ENCODE peak calls at places on chromosomes 5 and 9, in nine cellular contexts. One of them, this sample, is unnamed. For H3K4me1, the result is how much of the 10 kb centered on the place peaks cover.

GRCh38 chr9:89432986-89433530 is 64.9 kb downstream of the SEMA4D start:
- DNase-seq in lung: no peak
- DNase-seq in ovary: no peak
- DNase-seq in mesendoderm: no peak
- DNase-seq in endodermal cell: no peak
- DNase-seq in GM23248: no peak
- DNase-seq in NT2/D1: no peak
- DNase-seq in CD8-positive, alpha-beta memory T cell: no peak
- DNase-seq in heart left ventricle: no peak
- DNase-seq in this sample: no peak

GRCh38 chr5:137735531-137736284 is at the start of gene KLHL3:
- DNase-seq in lung: peak
- DNase-seq in ovary: peak
- DNase-seq in mesendoderm: peak
- DNase-seq in endodermal cell: peak
- DNase-seq in GM23248: peak
- DNase-seq in NT2/D1: peak
- DNase-seq in CD8-positive, alpha-beta memory T cell: peak
- DNase-seq in heart left ventricle: peak
- DNase-seq in this sample: no peak

GRCh38 chr9:11275158-11275695 is 662.4 kb upstream of the PTPRD start:
- DNase-seq in lung: no peak
- DNase-seq in ovary: no peak
- DNase-seq in mesendoderm: no peak
- DNase-seq in endodermal cell: no peak
- DNase-seq in GM23248: no peak
- DNase-seq in NT2/D1: no peak
- DNase-seq in CD8-positive, alpha-beta memory T cell: no peak
- DNase-seq in heart left ventricle: no peak
- DNase-seq in this sample: no peak

GRCh38 chr5:79728396-79728795 is 38.8 kb downstream of the CMYA5 start:
- DNase-seq in lung: no peak
- DNase-seq in ovary: no peak
- DNase-seq in mesendoderm: no peak
- DNase-seq in endodermal cell: no peak
- DNase-seq in GM23248: peak
- DNase-seq in NT2/D1: no peak
- DNase-seq in CD8-positive, alpha-beta memory T cell: no peak
- DNase-seq in heart left ventricle: no peak
- DNase-seq in this sample: no peak

GRCh38 chr5:144144956-144145751 is 25.3 kb downstream of the YIPF5 start:
- DNase-seq in lung: no peak
- DNase-seq in ovary: no peak
- DNase-seq in mesendoderm: no peak
- DNase-seq in endodermal cell: no peak
- DNase-seq in GM23248: no peak
- DNase-seq in NT2/D1: no peak
- DNase-seq in CD8-positive, alpha-beta memory T cell: no peak
- DNase-seq in heart left ventricle: no peak
- DNase-seq in this sample: no peak

GRCh38 chr5:142063878-142064331 is 44.7 kb upstream of the NDFIP1 start:
- DNase-seq in lung: no peak
- DNase-seq in ovary: peak
- DNase-seq in mesendoderm: peak
- DNase-seq in endodermal cell: peak
- DNase-seq in GM23248: peak
- DNase-seq in NT2/D1: no peak
- DNase-seq in CD8-positive, alpha-beta memory T cell: no peak
- DNase-seq in heart left ventricle: peak
- DNase-seq in this sample: peak

GRCh38 chr9:115593587-115594091 is 475.7 kb upstream of the TNC start:
- DNase-seq in lung: no peak
- DNase-seq in ovary: no peak
- DNase-seq in mesendoderm: peak
- DNase-seq in endodermal cell: peak
- DNase-seq in GM23248: peak
- DNase-seq in NT2/D1: peak
- DNase-seq in CD8-positive, alpha-beta memory T cell: no peak
- DNase-seq in heart left ventricle: no peak
- DNase-seq in this sample: no peak

GRCh38 chr9:89178162-89179120 is at the start of gene SHC3:
- DNase-seq in lung: no peak
- DNase-seq in ovary: no peak
- DNase-seq in mesendoderm: peak
- DNase-seq in endodermal cell: peak
- DNase-seq in GM23248: peak
- DNase-seq in NT2/D1: peak
- DNase-seq in CD8-positive, alpha-beta memory T cell: no peak
- DNase-seq in heart left ventricle: no peak
- DNase-seq in this sample: no peak

GRCh38 chr5:4802044-4802443 is 338.1 kb upstream of the ADAMTS16 start:
- DNase-seq in lung: no peak
- DNase-seq in ovary: no peak
- DNase-seq in mesendoderm: peak
- DNase-seq in endodermal cell: no peak
- DNase-seq in GM23248: peak
- DNase-seq in NT2/D1: no peak
- DNase-seq in CD8-positive, alpha-beta memory T cell: no peak
- DNase-seq in heart left ventricle: no peak
- DNase-seq in this sample: no peak

GRCh38 chr5:34474573-34475021 is 181.5 kb upstream of the RAI14 start:
- DNase-seq in lung: no peak
- DNase-seq in ovary: no peak
- DNase-seq in mesendoderm: peak
- DNase-seq in endodermal cell: peak
- DNase-seq in GM23248: peak
- DNase-seq in NT2/D1: peak
- DNase-seq in CD8-positive, alpha-beta memory T cell: no peak
- DNase-seq in heart left ventricle: no peak
- DNase-seq in this sample: no peak

GRCh38 chr5:124349931-124350330 is 396.5 kb downstream of the ZNF608 start:
- DNase-seq in lung: no peak
- DNase-seq in ovary: no peak
- DNase-seq in mesendoderm: no peak
- DNase-seq in endodermal cell: no peak
- DNase-seq in GM23248: no peak
- DNase-seq in NT2/D1: no peak
- DNase-seq in CD8-positive, alpha-beta memory T cell: no peak
- DNase-seq in heart left ventricle: no peak
- DNase-seq in this sample: no peak

GRCh38 chr5:78537821-78538220 is 110.8 kb downstream of the LHFPL2 start:
- DNase-seq in lung: no peak
- DNase-seq in ovary: no peak
- DNase-seq in mesendoderm: peak
- DNase-seq in endodermal cell: peak
- DNase-seq in GM23248: peak
- DNase-seq in NT2/D1: no peak
- DNase-seq in CD8-positive, alpha-beta memory T cell: no peak
- DNase-seq in heart left ventricle: no peak
- DNase-seq in this sample: peak

GRCh38 chr9:35516481-35516880 is 26.6 kb downstream of the RUSC2 start:
- DNase-seq in lung: no peak
- DNase-seq in ovary: no peak
- DNase-seq in mesendoderm: peak
- DNase-seq in endodermal cell: no peak
- DNase-seq in GM23248: peak
- DNase-seq in NT2/D1: no peak
- DNase-seq in CD8-positive, alpha-beta memory T cell: no peak
- DNase-seq in heart left ventricle: no peak
- DNase-seq in this sample: peak

GRCh38 chr5:172801184-172801671 is 30.2 kb upstream of the DUSP1 start:
- DNase-seq in lung: no peak
- DNase-seq in ovary: no peak
- DNase-seq in mesendoderm: peak
- DNase-seq in endodermal cell: peak
- DNase-seq in GM23248: peak
- DNase-seq in NT2/D1: no peak
- DNase-seq in CD8-positive, alpha-beta memory T cell: no peak
- DNase-seq in heart left ventricle: no peak
- DNase-seq in this sample: peak

GRCh38 chr9:21552244-21552825 is 70.2 kb upstream of the IFNE start:
- DNase-seq in lung: no peak
- DNase-seq in ovary: no peak
- DNase-seq in mesendoderm: peak
- DNase-seq in endodermal cell: no peak
- DNase-seq in GM23248: no peak
- DNase-seq in NT2/D1: no peak
- DNase-seq in CD8-positive, alpha-beta memory T cell: no peak
- DNase-seq in heart left ventricle: no peak
- DNase-seq in this sample: no peak
- H3K4me3 ChIP-seq in lung: no peak
- H3K4me3 ChIP-seq in ovary: no peak
- H3K4me3 ChIP-seq in mesendoderm: no peak
- H3K4me3 ChIP-seq in endodermal cell: no peak
- H3K4me3 ChIP-seq in GM23248: peak
- H3K4me3 ChIP-seq in NT2/D1: no peak
- H3K4me3 ChIP-seq in CD8-positive, alpha-beta memory T cell: no peak
- H3K4me3 ChIP-seq in heart left ventricle: no peak
- H3K4me3 ChIP-seq in this sample: no peak

DNA sequence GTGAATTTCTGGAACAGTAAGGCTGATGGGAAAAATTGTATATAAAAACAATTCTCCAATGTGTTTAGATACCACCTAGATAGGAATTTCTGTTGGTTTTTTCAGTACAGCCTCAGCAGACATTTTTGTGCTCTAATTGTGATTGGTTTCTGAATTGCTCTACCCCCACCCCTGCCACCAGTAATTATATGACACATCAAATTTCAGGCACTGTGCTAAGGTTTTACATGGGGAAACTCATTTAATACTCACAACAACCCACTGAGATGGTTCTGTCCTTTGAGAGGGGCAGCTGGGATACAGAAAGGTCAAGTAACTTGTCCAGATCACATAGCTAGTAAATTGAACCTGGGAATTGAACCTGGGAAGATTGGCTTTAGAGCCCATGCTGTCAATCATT is 288.0 kb downstream of the ARHGEF28 start:
- DNase-seq in lung: no peak
- DNase-seq in ovary: no peak
- DNase-seq in mesendoderm: no peak
- DNase-seq in endodermal cell: no peak
- DNase-seq in GM23248: no peak
- DNase-seq in NT2/D1: no peak
- DNase-seq in CD8-positive, alpha-beta memory T cell: no peak
- DNase-seq in heart left ventricle: no peak
- DNase-seq in this sample: no peak
- H3K4me1 ChIP-seq in lung: under half
- H3K4me1 ChIP-seq in ovary: under half
- H3K4me1 ChIP-seq in mesendoderm: under half
- H3K4me1 ChIP-seq in endodermal cell: under half
- H3K4me1 ChIP-seq in GM23248: under half
- H3K4me1 ChIP-seq in NT2/D1: under half
- H3K4me1 ChIP-seq in CD8-positive, alpha-beta memory T cell: under half
- H3K4me1 ChIP-seq in heart left ventricle: under half
- H3K4me1 ChIP-seq in this sample: under half

GRCh38 chr9:133989554-133990365 is 2.4 kb downstream of the VAV2 start:
- DNase-seq in lung: no peak
- DNase-seq in ovary: no peak
- DNase-seq in mesendoderm: no peak
- DNase-seq in endodermal cell: no peak
- DNase-seq in GM23248: no peak
- DNase-seq in NT2/D1: no peak
- DNase-seq in CD8-positive, alpha-beta memory T cell: no peak
- DNase-seq in heart left ventricle: no peak
- DNase-seq in this sample: no peak

GRCh38 chr9:133991964-133992779 is at the start of gene VAV2:
- DNase-seq in lung: peak
- DNase-seq in ovary: peak
- DNase-seq in mesendoderm: peak
- DNase-seq in endodermal cell: peak
- DNase-seq in GM23248: peak
- DNase-seq in NT2/D1: no peak
- DNase-seq in CD8-positive, alpha-beta memory T cell: peak
- DNase-seq in heart left ventricle: peak
- DNase-seq in this sample: peak

GRCh38 chr9:133991211-133991921 is 758 bp downstream of the VAV2 start:
- DNase-seq in lung: no peak
- DNase-seq in ovary: no peak
- DNase-seq in mesendoderm: peak
- DNase-seq in endodermal cell: peak
- DNase-seq in GM23248: peak
- DNase-seq in NT2/D1: no peak
- DNase-seq in CD8-positive, alpha-beta memory T cell: no peak
- DNase-seq in heart left ventricle: no peak
- DNase-seq in this sample: peak

GRCh38 chr9:133992780-133993634 is 883 bp upstream of the VAV2 start:
- DNase-seq in lung: peak
- DNase-seq in ovary: peak
- DNase-seq in mesendoderm: peak
- DNase-seq in endodermal cell: peak
- DNase-seq in GM23248: peak
- DNase-seq in NT2/D1: no peak
- DNase-seq in CD8-positive, alpha-beta memory T cell: peak
- DNase-seq in heart left ventricle: peak
- DNase-seq in this sample: peak

GRCh38 chr9:133990366-133991210 is 1.5 kb downstream of the VAV2 start:
- DNase-seq in lung: peak
- DNase-seq in ovary: peak
- DNase-seq in mesendoderm: peak
- DNase-seq in endodermal cell: peak
- DNase-seq in GM23248: peak
- DNase-seq in NT2/D1: no peak
- DNase-seq in CD8-positive, alpha-beta memory T cell: no peak
- DNase-seq in heart left ventricle: no peak
- DNase-seq in this sample: peak
- H3K4me3 ChIP-seq in lung: peak
- H3K4me3 ChIP-seq in ovary: peak
- H3K4me3 ChIP-seq in mesendoderm: peak
- H3K4me3 ChIP-seq in endodermal cell: peak
- H3K4me3 ChIP-seq in GM23248: peak
- H3K4me3 ChIP-seq in NT2/D1: peak
- H3K4me3 ChIP-seq in CD8-positive, alpha-beta memory T cell: no peak
- H3K4me3 ChIP-seq in heart left ventricle: peak
- H3K4me3 ChIP-seq in this sample: peak

GRCh38 chr9:127875306-127875966 is 2.0 kb downstream of the AK1 start:
- DNase-seq in lung: no peak
- DNase-seq in ovary: peak
- DNase-seq in mesendoderm: no peak
- DNase-seq in endodermal cell: peak
- DNase-seq in GM23248: peak
- DNase-seq in NT2/D1: no peak
- DNase-seq in CD8-positive, alpha-beta memory T cell: no peak
- DNase-seq in heart left ventricle: no peak
- DNase-seq in this sample: no peak

GRCh38 chr9:127873223-127873691 is 4.2 kb downstream of the AK1 start:
- DNase-seq in lung: no peak
- DNase-seq in ovary: no peak
- DNase-seq in mesendoderm: no peak
- DNase-seq in endodermal cell: peak
- DNase-seq in GM23248: no peak
- DNase-seq in NT2/D1: no peak
- DNase-seq in CD8-positive, alpha-beta memory T cell: no peak
- DNase-seq in heart left ventricle: no peak
- DNase-seq in this sample: no peak

GRCh38 chr9:127872492-127873222 is 4.8 kb downstream of the AK1 start:
- DNase-seq in lung: no peak
- DNase-seq in ovary: no peak
- DNase-seq in mesendoderm: no peak
- DNase-seq in endodermal cell: no peak
- DNase-seq in GM23248: no peak
- DNase-seq in NT2/D1: no peak
- DNase-seq in CD8-positive, alpha-beta memory T cell: no peak
- DNase-seq in heart left ventricle: no peak
- DNase-seq in this sample: no peak

GRCh38 chr9:127874301-127875216 is 2.9 kb downstream of the AK1 start:
- DNase-seq in lung: no peak
- DNase-seq in ovary: no peak
- DNase-seq in mesendoderm: no peak
- DNase-seq in endodermal cell: no peak
- DNase-seq in GM23248: peak
- DNase-seq in NT2/D1: no peak
- DNase-seq in CD8-positive, alpha-beta memory T cell: no peak
- DNase-seq in heart left ventricle: no peak
- DNase-seq in this sample: no peak

GRCh38 chr9:127873886-127874285 is 3.6 kb downstream of the AK1 start:
- DNase-seq in lung: peak
- DNase-seq in ovary: peak
- DNase-seq in mesendoderm: no peak
- DNase-seq in endodermal cell: peak
- DNase-seq in GM23248: peak
- DNase-seq in NT2/D1: no peak
- DNase-seq in CD8-positive, alpha-beta memory T cell: no peak
- DNase-seq in heart left ventricle: peak
- DNase-seq in this sample: no peak
- H3K4me1 ChIP-seq in lung: under half
- H3K4me1 ChIP-seq in ovary: under half
- H3K4me1 ChIP-seq in mesendoderm: under half
- H3K4me1 ChIP-seq in endodermal cell: under half
- H3K4me1 ChIP-seq in GM23248: under half
- H3K4me1 ChIP-seq in NT2/D1: under half
- H3K4me1 ChIP-seq in CD8-positive, alpha-beta memory T cell: under half
- H3K4me1 ChIP-seq in heart left ventricle: half or more
- H3K4me1 ChIP-seq in this sample: under half

This sample was measured in SJSA1.